ENCODE peak calls at places on chromosomes 4 and X, in five cellular contexts. T is foreskin fibroblast, X is AG04449, R is HCT116, S is fibroblast of pulmonary artery. D is an unnamed sample.
A peak's percentile ranks its signal among the peaks of the same experiment; 100 is the strongest.

GRCh38 chr4:179307297-179308136 is 1865.3 kb upstream of the AGA start:
- DNase-seq in S (peak; percentile 24), X (no peak), R (peak; percentile 42), T (peak; percentile 2), D (peak; percentile 47)

GRCh38 chr4:14520171-14520570 is 482.1 kb upstream of the CPEB2 start:
- DNase-seq in R (no peak), S (no peak), T (no peak), X (no peak), D (no peak)

GRCh38 chrX:118974908-118975671 is 672 bp downstream of the LONRF3 start:
- DNase-seq in R (no peak), S (peak; percentile 13), X (no peak), T (peak; percentile 37), D (peak; percentile 19)

GRCh38 chrX:115898382-115899001 is 272.1 kb upstream of the AGTR2 start:
- DNase-seq in T (no peak), X (no peak), R (peak; percentile 6), S (no peak), D (peak; percentile 21)

GRCh38 chrX:39336709-39337294 is 535.5 kb downstream of the MID1IP1 start:
- DNase-seq in X (no peak), R (no peak), S (no peak), T (no peak), D (peak; percentile 71)

GRCh38 chr4:184471872-184472539 is 2.3 kb downstream of the IRF2 start:
- DNase-seq in X (no peak), T (peak; percentile 60), R (no peak), S (peak; percentile 20), D (peak; percentile 85)

GRCh38 chr4:17613761-17614415 is 553 bp upstream of the MED28 start:
- DNase-seq in R (no peak), T (peak; percentile 89), X (no peak), S (peak; percentile 71), D (peak; percentile 32)

GRCh38 chr4:140884431-140885058 is 128.4 kb upstream of the TBC1D9 start:
- DNase-seq in R (peak; percentile 71), X (no peak), S (peak; percentile 82), T (peak; percentile 85), D (peak; percentile 82)

GRCh38 chr4:6342530-6343293 is 73.1 kb downstream of the WFS1 start:
- DNase-seq in X (no peak), T (no peak), R (no peak), S (peak; percentile 35), D (no peak)

GRCh38 chr4:6716958-6717655 is 1.1 kb downstream of the BLOC1S4 start:
- DNase-seq in S (no peak), R (no peak), T (no peak), X (no peak), D (no peak)

GRCh38 chrX:107714196-107714811 is 61.3 kb downstream of the TSC22D3 start:
- DNase-seq in X (no peak), T (no peak), S (peak; percentile 57), R (no peak), D (no peak)

GRCh38 chrX:74902806-74903205 is 22.4 kb downstream of the NEXMIF start:
- DNase-seq in S (no peak), T (no peak), X (no peak), R (no peak), D (no peak)

GRCh38 chr4:29002151-29002550 is 1718.0 kb upstream of the PCDH7 start:
- DNase-seq in S (no peak), X (no peak), T (no peak), R (no peak), D (no peak)

GRCh38 chrX:1391370-1391706 is 575 bp downstream of the SLC25A6 start:
- DNase-seq in R (no peak), X (no peak), T (no peak), S (no peak), D (no peak)

GRCh38 chrX:85963736-85964135 is 83.6 kb downstream of the CHM start:
- DNase-seq in X (peak; percentile 44), R (no peak), T (peak; percentile 79), S (peak; percentile 72), D (no peak)

GRCh38 chr4:15077969-15078368 is 75.7 kb downstream of the CPEB2 start:
- DNase-seq in R (no peak), X (no peak), T (peak; percentile 52), S (peak; percentile 72), D (no peak)

GRCh38 chr4:152591361-152591760 is 55.5 kb upstream of the FBXW7 start:
- DNase-seq in R (no peak), T (peak; percentile 50), X (peak; percentile 5), S (peak; percentile 33), D (no peak)

GRCh38 chrX:69145281-69145680 is 20.0 kb downstream of the PJA1 start:
- DNase-seq in S (no peak), T (no peak), R (no peak), X (no peak), D (no peak)

GRCh38 chr4:145098675-145099037 is 545 bp downstream of the ABCE1 start:
- DNase-seq in X (no peak), T (peak; percentile 74), S (peak; percentile 62), R (peak; percentile 23), D (peak; percentile 70)

GRCh38 chrX:119502727-119503483 is 34.7 kb downstream of the SLC25A5 start:
- DNase-seq in T (peak; percentile 58), S (peak; percentile 31), R (no peak), X (no peak), D (peak; percentile 9)

GRCh38 chr4:168218663-168219062 is 99.9 kb downstream of the DDX60 start:
- DNase-seq in T (peak; percentile 70), X (peak; percentile 54), S (peak; percentile 75), R (no peak), D (no peak)

GRCh38 chrX:136766785-136767103 is 14.0 kb downstream of the ARHGEF6 start:
- DNase-seq in X (no peak), T (peak; percentile 12), R (no peak), S (no peak), D (no peak)

GRCh38 chrX:136768469-136769084 is 12.2 kb downstream of the ARHGEF6 start:
- DNase-seq in X (peak; percentile 63), T (peak; percentile 92), S (peak; percentile 77), R (peak; percentile 57), D (peak; percentile 63)

GRCh38 chrX:136765957-136766356 is 14.8 kb downstream of the ARHGEF6 start:
- DNase-seq in R (no peak), T (peak; percentile 37), X (no peak), S (no peak), D (no peak)

GRCh38 chrX:136764206-136764605 is 16.5 kb downstream of the ARHGEF6 start:
- DNase-seq in R (no peak), S (no peak), X (no peak), T (no peak), D (no peak)

GRCh38 chrX:136767104-136767941 is 13.4 kb downstream of the ARHGEF6 start:
- DNase-seq in R (no peak), T (peak; percentile 76), X (no peak), S (peak; percentile 59), D (peak; percentile 79)
- H3K4me3 ChIP-seq in R (peak overlapping the region; percentile 62), T (peak overlapping the region; percentile 56), X (peak overlapping the region; percentile 55), S (peak overlapping the region; percentile 54), D (peak overlapping the region; percentile 67)

DNA sequence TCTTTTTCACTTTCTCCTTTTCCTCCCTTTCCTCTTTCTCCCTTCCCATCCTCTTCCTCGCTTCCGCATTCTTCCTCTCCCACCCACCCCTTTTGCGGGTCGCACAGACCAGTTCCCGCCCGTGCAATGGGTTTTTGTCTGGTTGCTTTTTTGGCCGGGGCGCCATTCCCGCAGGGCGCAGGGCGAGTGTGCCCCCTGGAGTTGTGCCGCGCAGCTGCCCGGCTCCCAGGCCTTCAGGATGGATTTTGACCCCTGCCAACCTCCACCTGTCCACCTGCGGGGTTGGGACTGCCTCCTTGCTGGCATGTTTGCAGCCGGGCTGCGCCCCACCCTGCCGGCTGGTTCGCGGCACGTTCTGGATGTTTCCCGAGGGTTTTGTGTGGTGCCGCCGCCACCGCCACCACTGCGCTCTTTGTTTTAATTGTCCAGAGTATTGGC is 578 bp upstream of the SEL1L3 start:
- DNase-seq in X (no peak), S (no peak), T (no peak), R (no peak), D (no peak)
- H3K4me3 ChIP-seq in X (peak overlapping the region; percentile 70), S (peak overlapping the region; percentile 69), T (peak overlapping the region; percentile 10), R (peak overlapping the region; percentile 92), D (peak overlapping the region; percentile 3)

GRCh38 chr4:148434075-148434773 is 8.0 kb downstream of the NR3C2 start:
- DNase-seq in X (no peak), S (no peak), T (no peak), R (no peak), D (no peak)

GRCh38 chr4:148430847-148431246 is 11.4 kb downstream of the NR3C2 start:
- DNase-seq in T (no peak), R (no peak), X (no peak), S (no peak), D (no peak)

GRCh38 chr4:148426643-148427042 is 15.6 kb downstream of the NR3C2 start:
- DNase-seq in R (no peak), S (no peak), X (no peak), T (no peak), D (no peak)

GRCh38 chr4:148435654-148436406 is 6.4 kb downstream of the NR3C2 start:
- DNase-seq in S (no peak), T (no peak), R (no peak), X (no peak), D (no peak)

DNA sequence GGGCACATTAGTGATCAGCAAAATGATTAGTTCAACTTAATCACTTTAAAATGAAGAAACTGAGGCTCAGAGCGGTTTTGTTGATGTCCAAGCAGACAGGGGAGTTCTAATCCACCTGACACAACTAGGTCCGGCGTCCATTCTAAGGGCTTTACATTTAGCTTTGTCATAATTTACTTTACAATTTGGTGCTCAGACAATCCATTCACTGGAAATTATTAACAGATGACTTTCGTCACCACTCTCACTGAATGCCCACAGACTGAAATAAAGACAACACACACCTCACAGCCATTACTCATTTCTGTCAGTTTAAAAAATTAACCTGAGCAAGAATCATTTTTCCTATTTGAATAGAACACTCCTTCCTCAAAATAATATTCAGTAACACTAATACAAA is 10.8 kb downstream of the NR3C2 start:
- DNase-seq in X (no peak), T (no peak), S (no peak), R (no peak), D (no peak)
- H3K4me3 ChIP-seq in X (no peak overlapping the region), T (no peak overlapping the region), S (no peak overlapping the region), R (no peak overlapping the region), D (no peak overlapping the region)

DNA sequence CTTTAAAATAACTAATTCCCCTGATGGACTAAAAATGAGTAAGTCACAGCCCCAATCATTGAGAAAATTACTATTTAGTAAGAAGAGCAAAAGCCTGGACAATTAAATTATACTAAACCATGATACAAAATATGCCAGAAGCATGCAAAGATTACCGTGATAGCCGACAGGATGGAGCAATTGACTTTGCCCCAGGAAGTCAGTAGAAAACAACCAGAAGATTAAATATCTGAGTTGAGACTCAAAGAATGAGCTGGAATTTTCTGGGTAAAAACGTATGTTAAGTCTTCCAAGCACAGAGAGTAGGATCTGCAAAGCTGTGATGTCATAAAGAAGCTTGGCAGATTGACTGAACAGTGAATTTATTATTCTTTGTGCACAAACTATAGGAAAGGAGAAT is 816.1 kb upstream of the TENM3 start:
- DNase-seq in T (no peak), R (no peak), S (no peak), X (no peak), D (no peak)
- H3K4me3 ChIP-seq in T (no peak overlapping the region), R (no peak overlapping the region), S (no peak overlapping the region), X (no peak overlapping the region), D (no peak overlapping the region)

D was measured in GM12865.